ENCODE peak calls at places on chromosome 12, in ten cellular contexts. N is tibial artery; A is AG04450; V is thoracic aorta; L is BE2C; P is left ventricle myocardium inferior; R is GM23338; W is stomach; K is CD8-positive, alpha-beta T cell; M is cardiac fibroblast. Z is an unnamed sample.

GRCh38 chr12:127640181-127640886 is 626.6 kb upstream of the TMEM132C start:
- DNase-seq in L (no peak), M (peak), W (no peak), N (peak), R (no peak), A (no peak), V (peak), K (no peak), P (no peak), Z (no peak)

GRCh38 chr12:111393700-111394275 is 11.9 kb upstream of the SH2B3 start:
- DNase-seq in W (no peak), M (no peak), V (no peak), N (peak), R (no peak), K (no peak), A (no peak), L (no peak), P (peak), Z (no peak)

GRCh38 chr12:5513406-5513805 is 81.5 kb downstream of the NTF3 start:
- DNase-seq in R (no peak), K (no peak), M (no peak), L (no peak), N (no peak), V (no peak), P (no peak), W (no peak), A (no peak), Z (no peak)

GRCh38 chr12:13101854-13102375 is 1.6 kb downstream of the GSG1 start:
- DNase-seq in N (no peak), V (no peak), L (no peak), A (no peak), M (peak), P (no peak), K (peak), W (no peak), R (no peak), Z (peak)

GRCh38 chr12:110244829-110245228 is 36.2 kb upstream of the ATP2A2 start:
- DNase-seq in N (no peak), L (no peak), P (peak), R (peak), A (no peak), K (no peak), W (no peak), M (no peak), V (no peak), Z (no peak)

GRCh38 chr12:115661103-115661502 is 616.4 kb downstream of the MED13L start:
- DNase-seq in P (no peak), A (no peak), W (peak), V (no peak), R (no peak), L (no peak), K (no peak), M (peak), N (no peak), Z (peak)

GRCh38 chr12:25950329-25951115 is 8.0 kb upstream of the RASSF8 start:
- DNase-seq in A (no peak), P (no peak), N (no peak), V (no peak), K (no peak), R (no peak), L (no peak), W (no peak), M (peak), Z (no peak)

GRCh38 chr12:1977109-1977508 is 27.1 kb downstream of the DCP1B start:
- DNase-seq in V (no peak), K (no peak), P (no peak), N (no peak), M (no peak), W (no peak), A (no peak), L (no peak), R (no peak), Z (no peak)

GRCh38 chr12:14948672-14949071 is 10.3 kb upstream of the ERP27 start:
- DNase-seq in R (peak), K (no peak), A (peak), L (peak), W (no peak), M (peak), N (peak), P (no peak), V (peak), Z (peak)

GRCh38 chr12:111093428-111094142 is 173.2 kb upstream of the MYL2 start:
- DNase-seq in P (no peak), N (no peak), W (no peak), R (no peak), A (no peak), K (peak), M (no peak), L (no peak), V (no peak), Z (peak)

GRCh38 chr12:91896725-91897515 is 248.7 kb downstream of the BTG1 start:
- DNase-seq in K (no peak), W (no peak), M (peak), R (no peak), N (peak), V (no peak), P (no peak), A (no peak), L (no peak), Z (no peak)

GRCh38 chr12:95218164-95218851 is 701 bp downstream of the VEZT start:
- DNase-seq in P (no peak), L (no peak), A (no peak), V (no peak), W (no peak), N (no peak), R (no peak), M (peak), K (no peak), Z (no peak)

GRCh38 chr12:87760943-87761342 is 268.3 kb downstream of the C12orf50 start:
- DNase-seq in P (no peak), K (no peak), W (no peak), A (no peak), M (no peak), L (no peak), V (no peak), N (no peak), R (no peak), Z (no peak)

GRCh38 chr12:7376196-7376595 is 67.8 kb downstream of the CD163L1 start:
- DNase-seq in R (no peak), W (no peak), P (no peak), V (no peak), M (peak), A (peak), L (no peak), K (no peak), N (no peak), Z (no peak)

GRCh38 chr12:72365151-72365550 is 93.0 kb downstream of the TRHDE start:
- DNase-seq in W (no peak), A (no peak), K (no peak), V (no peak), M (no peak), P (no peak), R (no peak), N (no peak), L (no peak), Z (no peak)

GRCh38 chr12:81350309-81350708 is 272.4 kb downstream of the ACSS3 start:
- DNase-seq in W (no peak), R (peak), L (no peak), A (no peak), N (no peak), V (no peak), K (no peak), P (no peak), M (no peak), Z (no peak)

GRCh38 chr12:38720661-38721060 is 184.7 kb downstream of the CPNE8 start:
- DNase-seq in L (no peak), R (no peak), A (no peak), V (no peak), N (no peak), M (no peak), K (no peak), W (no peak), P (no peak), Z (no peak)

GRCh38 chr12:101819467-101819866 is 11.3 kb downstream of the GNPTAB start:
- DNase-seq in R (no peak), L (no peak), M (no peak), V (no peak), A (no peak), P (no peak), W (no peak), N (no peak), K (no peak), Z (no peak)

GRCh38 chr12:14281539-14281938 is 83.9 kb upstream of the ATF7IP start:
- DNase-seq in P (no peak), L (no peak), A (no peak), V (no peak), M (no peak), R (no peak), W (no peak), N (no peak), K (no peak), Z (no peak)

GRCh38 chr12:93509506-93509905 is 42.2 kb downstream of the MRPL42 start:
- DNase-seq in R (no peak), P (no peak), A (no peak), W (no peak), L (no peak), M (no peak), N (no peak), K (no peak), V (no peak), Z (no peak)

GRCh38 chr12:42140901-42141300 is 3.8 kb downstream of the GXYLT1 start:
- DNase-seq in A (no peak), P (no peak), K (no peak), N (no peak), L (no peak), W (no peak), V (no peak), R (no peak), M (peak), Z (no peak)

GRCh38 chr12:2610358-2610757 is 184.4 kb upstream of the FKBP4 start:
- DNase-seq in N (no peak), W (no peak), V (no peak), P (no peak), R (no peak), K (no peak), L (no peak), A (no peak), M (no peak), Z (no peak)

GRCh38 chr12:2198088-2198501 is 145.3 kb downstream of the CACNA1C start:
- DNase-seq in N (no peak), M (peak), A (no peak), K (no peak), R (peak), L (no peak), P (no peak), W (no peak), V (no peak), Z (no peak)

GRCh38 chr12:120759591-120760348 is 34.1 kb downstream of the ACADS start:
- DNase-seq in N (no peak), P (no peak), W (no peak), L (no peak), V (no peak), M (no peak), R (no peak), K (no peak), A (no peak), Z (no peak)

GRCh38 chr12:47942327-47943230 is 20.8 kb upstream of the TMEM106C start:
- DNase-seq in V (no peak), W (peak), K (peak), P (no peak), M (no peak), L (peak), R (peak), A (no peak), N (no peak), Z (no peak)

GRCh38 chr12:89453579-89453978 is 71.0 kb downstream of the GALNT4 start:
- DNase-seq in L (no peak), M (peak), A (peak), K (no peak), P (no peak), R (no peak), N (no peak), W (no peak), V (no peak), Z (no peak)

GRCh38 chr12:80679346-80680131 is 27.9 kb upstream of the MYF6 start:
- DNase-seq in N (no peak), K (no peak), M (no peak), A (no peak), W (no peak), L (no peak), V (no peak), R (no peak), P (no peak), Z (no peak)

GRCh38 chr12:108597559-108598471 is at the start of gene TMEM119:
- DNase-seq in M (no peak), K (no peak), L (peak), V (no peak), P (peak), N (peak), R (no peak), W (no peak), A (no peak), Z (no peak)

GRCh38 chr12:92068441-92068840 is 77.2 kb downstream of the BTG1 start:
- DNase-seq in V (no peak), N (no peak), A (no peak), M (no peak), R (no peak), W (no peak), L (peak), K (no peak), P (no peak), Z (no peak)

GRCh38 chr12:49233842-49234526 is 30.9 kb upstream of the TUBA1C start:
- DNase-seq in M (no peak), V (peak), K (no peak), N (peak), L (peak), P (peak), R (peak), A (no peak), W (peak), Z (no peak)

GRCh38 chr12:64390275-64390851 is at the start of gene C12orf56:
- DNase-seq in V (no peak), M (no peak), W (no peak), K (no peak), A (no peak), P (no peak), N (no peak), L (peak), R (peak), Z (no peak)

GRCh38 chr12:74801625-74802024 is 264.0 kb downstream of the ATXN7L3B start:
- DNase-seq in V (no peak), W (no peak), A (no peak), K (no peak), L (no peak), M (peak), P (no peak), N (no peak), R (no peak), Z (no peak)

GRCh38 chr12:79634957-79635471 is 55.8 kb downstream of the PAWR start:
- DNase-seq in L (no peak), R (peak), N (no peak), K (no peak), A (no peak), V (no peak), M (peak), W (no peak), P (no peak), Z (no peak)
- H3K4me3 ChIP-seq in L (no peak), R (no peak), N (no peak), K (no peak), A (no peak), V (no peak), M (no peak), W (no peak), P (no peak), Z (no peak)

DNA sequence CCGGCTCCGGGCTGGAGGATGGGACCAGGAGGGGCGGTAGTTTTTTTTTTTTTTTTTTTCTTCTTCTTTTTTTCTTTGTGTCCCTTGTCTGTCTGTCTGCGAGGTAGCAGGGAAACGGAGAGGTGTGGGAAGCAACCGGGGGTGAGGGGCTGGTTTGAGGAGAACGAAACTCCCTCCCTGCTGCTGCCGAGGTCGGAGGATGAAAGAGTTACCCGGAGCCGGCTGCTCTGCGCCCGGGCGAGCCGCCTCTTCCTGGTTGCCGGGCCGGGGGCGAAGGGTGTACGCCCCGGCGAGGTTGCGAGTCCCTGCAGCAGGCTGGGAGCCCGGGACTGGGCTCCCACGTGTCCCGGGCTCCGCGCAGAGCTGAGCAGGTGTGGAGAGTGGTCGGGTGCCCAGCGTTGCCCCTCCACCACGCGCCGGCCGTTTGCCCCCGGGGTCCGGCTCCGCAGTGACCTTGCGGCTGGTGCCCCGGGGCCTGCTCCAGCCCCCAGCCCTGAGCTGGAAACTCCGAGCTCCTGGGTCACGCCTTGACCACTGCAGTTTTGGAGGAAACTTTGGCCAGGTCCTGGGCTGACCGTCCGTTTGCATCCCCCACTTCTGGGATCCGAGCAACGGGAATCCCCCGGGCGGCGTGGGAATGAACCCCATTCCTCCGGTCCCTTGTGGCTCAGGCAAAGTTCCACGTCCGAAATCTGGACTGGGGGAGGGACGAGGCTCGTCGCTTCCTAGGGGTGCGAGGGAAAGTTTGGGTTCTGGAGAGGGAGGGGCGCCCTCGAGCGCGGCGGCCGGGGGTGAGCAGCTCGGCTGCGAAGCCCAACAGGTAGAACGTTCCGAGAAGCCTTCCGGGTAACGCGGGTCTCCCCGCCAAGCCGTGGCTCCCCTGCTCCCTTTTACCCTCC is 1.2 kb downstream of the CHST11 start:
- DNase-seq in P (peak), M (no peak), R (peak), A (no peak), K (peak), W (peak), V (no peak), N (peak), L (peak), Z (no peak)
- TF ChIP-seq CTCF in P (no peak), M (no peak), R (no peak), A (no peak), K (no peak), W (no peak), V (no peak), N (peak), L (no peak), Z (no peak)

GRCh38 chr12:9065607-9065856 is 50.2 kb downstream of the A2M start:
- DNase-seq in P (no peak), V (no peak), A (no peak), K (no peak), N (no peak), L (no peak), R (no peak), W (no peak), M (no peak), Z (no peak)
- H3K4me3 ChIP-seq in P (peak), V (peak), A (no peak), K (no peak), N (peak), L (no peak), R (peak), W (peak), M (no peak), Z (peak)

GRCh38 chr12:53181935-53182334 is 1.2 kb upstream of the CSAD start:
- DNase-seq in N (no peak), M (no peak), A (no peak), L (no peak), W (no peak), V (no peak), R (no peak), P (no peak), K (no peak), Z (no peak)

GRCh38 chr12:53182836-53183235 is 2.1 kb upstream of the CSAD start:
- DNase-seq in L (no peak), P (no peak), A (no peak), V (no peak), N (no peak), R (no peak), W (no peak), M (no peak), K (no peak), Z (no peak)

GRCh38 chr12:53180270-53180930 is at the start of the genes CSAD and ZNF740:
- DNase-seq in A (peak), N (peak), R (peak), P (peak), L (peak), M (peak), V (peak), K (peak), W (peak), Z (peak)

GRCh38 chr12:53179694-53180269 is 740 bp upstream of the ZNF740 start:
- DNase-seq in N (peak), A (no peak), M (no peak), W (no peak), L (no peak), K (peak), R (no peak), V (no peak), P (no peak), Z (no peak)

DNA sequence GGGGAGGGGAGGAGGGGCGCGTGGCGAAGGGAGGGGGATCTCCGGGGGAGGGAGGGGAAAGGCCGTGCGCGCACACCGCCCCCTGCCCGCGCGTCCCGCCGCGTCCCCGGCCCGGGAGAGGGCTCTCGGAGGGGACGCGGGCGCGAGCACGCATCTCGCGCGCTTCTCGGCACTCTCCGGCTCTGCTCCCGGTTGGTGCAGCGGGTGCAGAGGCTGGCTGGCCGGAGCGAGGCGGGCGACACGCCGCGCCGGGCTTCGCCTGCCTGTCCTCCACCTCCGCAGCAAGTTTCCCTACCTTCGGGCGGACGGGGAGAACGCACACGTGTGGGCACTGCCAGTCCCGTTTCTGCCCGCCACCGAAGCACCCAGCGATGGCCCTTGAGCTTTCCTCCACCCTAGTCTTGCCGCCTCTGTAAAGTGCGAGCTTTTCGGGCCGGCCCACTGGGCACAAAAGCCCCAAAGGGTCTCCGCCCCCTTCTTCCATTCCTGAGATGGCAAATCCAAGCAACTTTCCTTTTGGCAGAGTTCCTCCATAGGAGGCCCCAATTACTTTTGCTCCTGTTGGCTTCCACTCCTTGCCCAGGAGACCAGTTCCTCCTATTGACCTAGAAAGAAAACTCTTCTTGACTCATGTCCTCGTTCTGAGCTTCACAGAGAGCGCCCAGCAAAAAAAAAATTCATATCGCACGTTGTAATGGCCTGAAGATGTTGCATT is 363 bp upstream of the CSAD start:
- DNase-seq in K (no peak), R (peak), P (peak), M (peak), A (no peak), L (peak), N (peak), V (no peak), W (peak), Z (peak)
- TF ChIP-seq CTCF in K (no peak), R (peak), P (no peak), M (no peak), A (no peak), L (no peak), N (no peak), V (no peak), W (no peak), Z (peak)